ENCODE peak calls at places on chromosomes 2 and 18, in five cellular contexts. G is astrocyte, U is stomach, T is ovary, B is omental fat pad. V is an unnamed sample.
A peak's percentile ranks its signal among the peaks of the same experiment; 100 is the strongest.

GRCh38 chr2:12428786-12429185 is 287.9 kb upstream of the TRIB2 start:
- DNase-seq in G (no peak), U (no peak), T (peak; percentile 48), B (no peak), V (no peak)

GRCh38 chr2:25714740-25715139 is 41.4 kb upstream of the DTNB start:
- DNase-seq in G (no peak), U (no peak), T (no peak), B (no peak), V (no peak)

GRCh38 chr2:235940330-235940729 is 227.9 kb downstream of the GBX2 start:
- DNase-seq in G (peak; percentile 99), U (no peak), T (peak; percentile 56), B (no peak), V (no peak)

GRCh38 chr2:9333591-9334171 is 89.6 kb downstream of the ITGB1BP1 start:
- DNase-seq in G (peak; percentile 85), U (peak; percentile 71), T (peak; percentile 66), B (no peak), V (no peak)

GRCh38 chr2:206683546-206683945 is 34.6 kb downstream of the DYTN start:
- DNase-seq in G (no peak), U (no peak), T (no peak), B (no peak), V (no peak)

GRCh38 chr18:33665630-33666029 is 87.6 kb downstream of the ASXL3 start:
- DNase-seq in G (no peak), U (no peak), T (no peak), B (no peak), V (no peak)

GRCh38 chr18:60019463-60019840 is 119.7 kb downstream of the PMAIP1 start:
- DNase-seq in G (peak; percentile 95), U (no peak), T (no peak), B (no peak), V (no peak)

GRCh38 chr18:25097119-25098114 is 254.5 kb downstream of the ZNF521 start:
- DNase-seq in G (peak; percentile 37), U (no peak), T (no peak), B (no peak), V (no peak)

GRCh38 chr18:49749563-49749962 is 63.8 kb downstream of the ACAA2 start:
- DNase-seq in G (no peak), U (no peak), T (no peak), B (no peak), V (no peak)

GRCh38 chr2:161166538-161167409 is 6.5 kb downstream of the TANK start:
- DNase-seq in G (peak; percentile 62), U (no peak), T (no peak), B (no peak), V (peak; percentile 51)

GRCh38 chr2:129901754-129902415 is 77.6 kb upstream of the RAB6C start:
- DNase-seq in G (no peak), U (peak; percentile 20), T (no peak), B (no peak), V (no peak)

GRCh38 chr2:219331560-219332213 is 857 bp downstream of the RESP18 start:
- DNase-seq in G (no peak), U (no peak), T (no peak), B (no peak), V (no peak)

GRCh38 chr18:60684843-60685513 is 312.4 kb upstream of the MC4R start:
- DNase-seq in G (peak; percentile 18), U (no peak), T (no peak), B (no peak), V (no peak)

GRCh38 chr2:18432999-18433398 is 127.5 kb downstream of the RDH14 start:
- DNase-seq in G (peak; percentile 55), U (no peak), T (no peak), B (no peak), V (no peak)

GRCh38 chr2:59957539-59957938 is 595.9 kb downstream of the BCL11A start:
- DNase-seq in G (no peak), U (no peak), T (no peak), B (no peak), V (no peak)

GRCh38 chr2:9382604-9383235 is 40.6 kb downstream of the ITGB1BP1 start:
- DNase-seq in G (peak; percentile 49), U (no peak), T (no peak), B (no peak), V (no peak)

GRCh38 chr2:139142252-139142651 is 362.1 kb upstream of the NXPH2 start:
- DNase-seq in G (peak; percentile 9), U (no peak), T (no peak), B (no peak), V (no peak)

GRCh38 chr18:61435064-61435652 is 101.9 kb downstream of the CDH20 start:
- DNase-seq in G (no peak), U (no peak), T (no peak), B (no peak), V (peak; percentile 3)

GRCh38 chr18:79628416-79629248 is 51.0 kb upstream of the CTDP1 start:
- DNase-seq in G (no peak), U (no peak), T (peak; percentile 10), B (peak; percentile 3), V (no peak)

GRCh38 chr2:205216580-205216979 is 465.7 kb upstream of the NRP2 start:
- DNase-seq in G (peak; percentile 30), U (no peak), T (no peak), B (no peak), V (no peak)

GRCh38 chr2:75710220-75710576 is 517 bp downstream of the GCFC2 start:
- DNase-seq in G (no peak), U (no peak), T (no peak), B (no peak), V (no peak)

GRCh38 chr2:42810971-42811865 is 18.8 kb upstream of the HAAO start:
- DNase-seq in G (peak; percentile 44), U (no peak), T (peak; percentile 80), B (no peak), V (peak; percentile 62)

GRCh38 chr2:240356700-240357640 is 78.5 kb upstream of the GPC1 start:
- DNase-seq in G (no peak), U (no peak), T (no peak), B (no peak), V (no peak)

GRCh38 chr2:146317959-146318358 is 1526.9 kb upstream of the ACVR2A start:
- DNase-seq in G (peak; percentile 64), U (no peak), T (no peak), B (no peak), V (no peak)

GRCh38 chr2:53200072-53200471 is 567.5 kb upstream of the CHAC2 start:
- DNase-seq in G (no peak), U (no peak), T (no peak), B (no peak), V (no peak)

DNA sequence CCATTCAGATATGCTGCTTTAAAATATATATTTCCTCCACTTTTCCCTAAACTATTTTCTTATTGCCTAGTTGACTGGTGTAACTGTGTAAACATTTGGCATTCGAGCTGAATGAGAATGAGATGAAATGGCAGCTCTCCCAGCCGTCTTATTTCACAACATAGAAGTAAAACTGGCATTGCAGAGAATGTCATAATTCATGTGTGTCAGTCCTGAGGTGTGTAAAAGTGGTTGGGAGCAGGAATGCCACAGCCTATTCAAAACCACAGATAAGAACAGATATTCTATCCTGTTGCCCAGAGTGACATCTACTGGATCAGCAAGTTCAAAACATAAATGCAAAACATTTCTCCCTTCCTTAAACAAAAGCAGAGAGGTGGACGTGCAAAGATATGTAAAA is 565.5 kb upstream of the CHAC2 start:
- DNase-seq in G (peak; percentile 90), U (no peak), T (no peak), B (no peak), V (no peak)
- TF ChIP-seq CTCF in G (peak; percentile 34), U (no peak), T (no peak), B (no peak), V (no peak)

GRCh38 chr2:197085665-197086064 is 159.2 kb upstream of the PGAP1 start:
- DNase-seq in G (no peak), U (no peak), T (no peak), B (no peak), V (no peak)

GRCh38 chr2:197089659-197090058 is 163.2 kb upstream of the PGAP1 start:
- DNase-seq in G (no peak), U (no peak), T (no peak), B (no peak), V (no peak)

GRCh38 chr2:197086500-197086899 is 160.0 kb upstream of the PGAP1 start:
- DNase-seq in G (no peak), U (no peak), T (no peak), B (no peak), V (peak; percentile 12)

GRCh38 chr2:197090713-197091367 is 164.3 kb upstream of the PGAP1 start:
- DNase-seq in G (no peak), U (no peak), T (no peak), B (no peak), V (no peak)

GRCh38 chr2:197088694-197089093 is 162.2 kb upstream of the PGAP1 start:
- DNase-seq in G (peak; percentile 86), U (no peak), T (no peak), B (no peak), V (no peak)
- TF ChIP-seq CTCF in G (no peak), U (no peak), T (no peak), B (no peak), V (no peak)

GRCh38 chr2:29305762-29306161 is 190.5 kb downstream of the CLIP4 start:
- DNase-seq in G (no peak), U (no peak), T (no peak), B (no peak), V (no peak)

GRCh38 chr2:29311458-29311857 is 196.2 kb downstream of the CLIP4 start:
- DNase-seq in G (no peak), U (no peak), T (no peak), B (no peak), V (no peak)

GRCh38 chr2:29307522-29307921 is 192.3 kb downstream of the CLIP4 start:
- DNase-seq in G (no peak), U (no peak), T (no peak), B (no peak), V (no peak)

GRCh38 chr2:29310665-29311348 is 195.6 kb downstream of the CLIP4 start:
- DNase-seq in G (no peak), U (no peak), T (no peak), B (no peak), V (no peak)

GRCh38 chr2:29309090-29310054 is 194.2 kb downstream of the CLIP4 start:
- DNase-seq in G (peak; percentile 39), U (peak; percentile 56), T (no peak), B (no peak), V (peak; percentile 63)
- TF ChIP-seq CTCF in G (peak; percentile 85), U (peak; percentile 41), T (no peak), B (no peak), V (peak; percentile 87)

DNA sequence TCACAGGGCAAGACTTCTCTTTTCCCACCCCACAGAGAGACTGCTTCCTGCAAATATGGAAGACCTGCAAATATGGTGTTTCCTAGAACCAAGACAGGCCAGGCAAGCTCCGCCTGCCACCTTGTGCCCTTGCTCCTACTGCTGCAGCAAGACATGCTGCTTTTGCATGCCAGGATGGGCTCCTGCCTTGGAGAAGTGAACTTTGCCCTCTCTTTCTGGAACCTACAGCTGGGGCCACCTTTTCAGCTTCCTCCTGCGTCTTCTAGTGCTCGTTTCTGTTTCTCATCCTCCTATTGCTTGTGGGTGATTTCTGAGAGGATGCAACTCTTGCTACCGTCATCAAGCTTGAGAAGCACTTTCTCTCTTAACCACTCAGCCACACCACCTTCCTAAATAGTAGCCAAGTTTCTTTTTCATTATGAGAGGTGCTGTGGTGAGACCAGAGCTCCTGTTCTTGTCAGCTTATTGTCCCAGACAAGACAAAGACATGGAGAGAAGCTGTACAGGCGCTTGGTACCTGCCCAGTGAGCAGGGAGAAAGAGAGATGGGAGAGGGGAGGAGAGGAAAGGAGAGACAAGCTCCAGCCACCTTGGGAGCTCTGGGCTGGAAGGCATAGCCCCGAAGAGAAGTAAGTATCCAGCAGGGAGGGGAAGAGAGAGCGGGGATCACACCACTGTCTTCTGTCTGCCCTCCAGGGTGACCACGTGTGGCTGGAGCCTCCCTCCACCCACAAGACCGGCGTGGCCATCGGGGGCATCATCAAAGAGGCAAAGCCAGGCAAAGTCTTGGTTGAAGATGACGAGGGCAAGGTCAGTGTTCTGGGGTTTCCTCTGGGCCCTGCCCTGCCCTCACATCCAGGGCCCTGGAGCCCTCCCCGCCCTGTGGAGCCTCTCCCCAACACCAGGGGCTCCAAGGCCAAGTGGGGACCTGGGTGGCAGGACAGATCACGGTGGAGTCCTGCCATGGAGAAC is 28.3 kb downstream of the MYO7B start:
- DNase-seq in G (no peak), U (no peak), T (no peak), B (no peak), V (peak; percentile 90)
- TF ChIP-seq CTCF in G (no peak), U (no peak), T (no peak), B (no peak), V (no peak)